ENCODE peak calls at places on chromosomes 12 and 14, in six cellular contexts. One of them, this sample, is unnamed.

GRCh38 chr14:71521238-71521637 is 411.0 kb upstream of the RGS6 start:
- DNase-seq in prostate gland: no peak
- DNase-seq in NCI-H69: peak; percentile 53
- DNase-seq in amniotic epithelial cell: no peak
- DNase-seq in HTR-8/SVneo: no peak
- DNase-seq in LoVo: peak; percentile 28
- DNase-seq in this sample: no peak

GRCh38 chr12:92133166-92133565 is 12.5 kb downstream of the BTG1 start:
- DNase-seq in LoVo: no peak
- DNase-seq in amniotic epithelial cell: no peak
- DNase-seq in NCI-H69: peak; percentile 21
- DNase-seq in HTR-8/SVneo: no peak
- DNase-seq in prostate gland: no peak
- DNase-seq in this sample: no peak

GRCh38 chr12:63922446-63922845 is 77.9 kb downstream of the SRGAP1 start:
- DNase-seq in NCI-H69: no peak
- DNase-seq in prostate gland: no peak
- DNase-seq in LoVo: peak; percentile 40
- DNase-seq in amniotic epithelial cell: peak; percentile 92
- DNase-seq in HTR-8/SVneo: no peak
- DNase-seq in this sample: no peak

GRCh38 chr12:45246202-45246601 is 30.3 kb downstream of the ANO6 start:
- DNase-seq in HTR-8/SVneo: no peak
- DNase-seq in LoVo: no peak
- DNase-seq in amniotic epithelial cell: peak; percentile 57
- DNase-seq in prostate gland: no peak
- DNase-seq in NCI-H69: no peak
- DNase-seq in this sample: no peak

GRCh38 chr14:69672372-69672771 is 61.0 kb downstream of the SUSD6 start:
- DNase-seq in HTR-8/SVneo: no peak
- DNase-seq in prostate gland: no peak
- DNase-seq in amniotic epithelial cell: no peak
- DNase-seq in NCI-H69: no peak
- DNase-seq in LoVo: no peak
- DNase-seq in this sample: no peak

GRCh38 chr14:104425763-104426691 is 153.5 kb upstream of the C14orf180 start:
- DNase-seq in HTR-8/SVneo: no peak
- DNase-seq in prostate gland: no peak
- DNase-seq in amniotic epithelial cell: no peak
- DNase-seq in NCI-H69: no peak
- DNase-seq in LoVo: no peak
- DNase-seq in this sample: no peak

GRCh38 chr14:104885973-104886689 is 21.1 kb downstream of the CEP170B start:
- DNase-seq in HTR-8/SVneo: no peak
- DNase-seq in prostate gland: no peak
- DNase-seq in amniotic epithelial cell: no peak
- DNase-seq in LoVo: no peak
- DNase-seq in NCI-H69: no peak
- DNase-seq in this sample: no peak

GRCh38 chr12:20415013-20415412 is 46.7 kb downstream of the PDE3A start:
- DNase-seq in HTR-8/SVneo: no peak
- DNase-seq in amniotic epithelial cell: no peak
- DNase-seq in prostate gland: no peak
- DNase-seq in NCI-H69: peak; percentile 38
- DNase-seq in LoVo: no peak
- DNase-seq in this sample: no peak

GRCh38 chr12:85423947-85424346 is 143.9 kb downstream of the ALX1 start:
- DNase-seq in LoVo: no peak
- DNase-seq in NCI-H69: no peak
- DNase-seq in HTR-8/SVneo: no peak
- DNase-seq in prostate gland: no peak
- DNase-seq in amniotic epithelial cell: no peak
- DNase-seq in this sample: no peak

GRCh38 chr14:23580152-23580926 is 1.7 kb upstream of the JPH4 start:
- DNase-seq in amniotic epithelial cell: no peak
- DNase-seq in prostate gland: no peak
- DNase-seq in NCI-H69: no peak
- DNase-seq in HTR-8/SVneo: no peak
- DNase-seq in LoVo: no peak
- DNase-seq in this sample: no peak

GRCh38 chr12:111424793-111425251 is 19.1 kb downstream of the SH2B3 start:
- DNase-seq in prostate gland: no peak
- DNase-seq in NCI-H69: no peak
- DNase-seq in HTR-8/SVneo: no peak
- DNase-seq in LoVo: no peak
- DNase-seq in amniotic epithelial cell: no peak
- DNase-seq in this sample: no peak

GRCh38 chr12:53044052-53044581 is 5.7 kb upstream of the TNS2 start:
- DNase-seq in HTR-8/SVneo: no peak
- DNase-seq in amniotic epithelial cell: no peak
- DNase-seq in NCI-H69: peak; percentile 47
- DNase-seq in LoVo: no peak
- DNase-seq in prostate gland: no peak
- DNase-seq in this sample: no peak

GRCh38 chr14:54651649-54652048 is 84.7 kb downstream of the SAMD4A start:
- DNase-seq in prostate gland: no peak
- DNase-seq in LoVo: no peak
- DNase-seq in NCI-H69: no peak
- DNase-seq in HTR-8/SVneo: no peak
- DNase-seq in amniotic epithelial cell: no peak
- DNase-seq in this sample: no peak

GRCh38 chr12:120529641-120530314 is 820 bp upstream of the COQ5 start:
- DNase-seq in amniotic epithelial cell: peak; percentile 47
- DNase-seq in prostate gland: peak; percentile 52
- DNase-seq in LoVo: peak; percentile 82
- DNase-seq in HTR-8/SVneo: no peak
- DNase-seq in NCI-H69: peak; percentile 92
- DNase-seq in this sample: peak; percentile 17

GRCh38 chr14:46651526-46652144 is at the start of gene RPL10L:
- DNase-seq in amniotic epithelial cell: no peak
- DNase-seq in NCI-H69: no peak
- DNase-seq in prostate gland: no peak
- DNase-seq in HTR-8/SVneo: no peak
- DNase-seq in LoVo: no peak
- DNase-seq in this sample: no peak

GRCh38 chr14:103126873-103127304 is 3.6 kb downstream of the TNFAIP2 start:
- DNase-seq in prostate gland: peak; percentile 76
- DNase-seq in LoVo: peak; percentile 75
- DNase-seq in amniotic epithelial cell: no peak
- DNase-seq in NCI-H69: peak; percentile 89
- DNase-seq in HTR-8/SVneo: no peak
- DNase-seq in this sample: no peak

GRCh38 chr12:63419119-63419518 is 249.2 kb downstream of the DPY19L2 start:
- DNase-seq in HTR-8/SVneo: no peak
- DNase-seq in amniotic epithelial cell: no peak
- DNase-seq in prostate gland: no peak
- DNase-seq in NCI-H69: peak; percentile 75
- DNase-seq in LoVo: peak; percentile 45
- DNase-seq in this sample: no peak

This sample was measured in T-helper 1 cell.